ENCODE peak calls at places on chromosomes 12 and 14, in nine cellular contexts. One of them, this sample, is unnamed.

GRCh38 chr14:36217027-36217426 is 40.5 kb upstream of the PTCSC3 start:
- ATAC-seq in heart left ventricle: no peak
- ATAC-seq in HepG2: no peak
- ATAC-seq in upper lobe of left lung: peak; percentile 18
- ATAC-seq in K562: no peak
- ATAC-seq in right lobe of liver: no peak
- ATAC-seq in GM12878: no peak
- ATAC-seq in gastrocnemius medialis: no peak
- ATAC-seq in body of pancreas: no peak
- ATAC-seq in this sample: no peak

GRCh38 chr14:106831322-106831720 is 1304.9 kb downstream of the TMEM121 start:
- ATAC-seq in heart left ventricle: no peak
- ATAC-seq in HepG2: peak; percentile 53
- ATAC-seq in upper lobe of left lung: no peak
- ATAC-seq in K562: no peak
- ATAC-seq in right lobe of liver: peak; percentile 50
- ATAC-seq in GM12878: peak; percentile 88
- ATAC-seq in gastrocnemius medialis: no peak
- ATAC-seq in body of pancreas: no peak
- ATAC-seq in this sample: no peak

GRCh38 chr14:68627050-68627867 is 165.6 kb downstream of the ZFP36L1 start:
- ATAC-seq in heart left ventricle: peak; percentile 58
- ATAC-seq in HepG2: no peak
- ATAC-seq in upper lobe of left lung: peak; percentile 16
- ATAC-seq in K562: no peak
- ATAC-seq in right lobe of liver: peak; percentile 70
- ATAC-seq in GM12878: peak; percentile 36
- ATAC-seq in gastrocnemius medialis: peak; percentile 14
- ATAC-seq in body of pancreas: peak; percentile 78
- ATAC-seq in this sample: peak; percentile 21

GRCh38 chr14:75275598-75275997 is 3.0 kb upstream of the FOS start:
- ATAC-seq in heart left ventricle: no peak
- ATAC-seq in HepG2: no peak
- ATAC-seq in upper lobe of left lung: no peak
- ATAC-seq in K562: no peak
- ATAC-seq in right lobe of liver: no peak
- ATAC-seq in GM12878: no peak
- ATAC-seq in gastrocnemius medialis: no peak
- ATAC-seq in body of pancreas: no peak
- ATAC-seq in this sample: no peak

GRCh38 chr12:63325757-63326156 is 174.8 kb upstream of the AVPR1A start:
- ATAC-seq in heart left ventricle: no peak
- ATAC-seq in HepG2: no peak
- ATAC-seq in upper lobe of left lung: no peak
- ATAC-seq in K562: no peak
- ATAC-seq in right lobe of liver: no peak
- ATAC-seq in GM12878: no peak
- ATAC-seq in gastrocnemius medialis: no peak
- ATAC-seq in body of pancreas: no peak
- ATAC-seq in this sample: no peak

GRCh38 chr14:100904307-100905019 is 941 bp upstream of the RTL1 start:
- ATAC-seq in heart left ventricle: no peak
- ATAC-seq in HepG2: no peak
- ATAC-seq in upper lobe of left lung: no peak
- ATAC-seq in K562: peak; percentile 23
- ATAC-seq in right lobe of liver: no peak
- ATAC-seq in GM12878: no peak
- ATAC-seq in gastrocnemius medialis: no peak
- ATAC-seq in body of pancreas: no peak
- ATAC-seq in this sample: no peak

GRCh38 chr12:4975574-4975973 is 65.9 kb downstream of the KCNA1 start:
- ATAC-seq in heart left ventricle: no peak
- ATAC-seq in HepG2: peak; percentile 80
- ATAC-seq in upper lobe of left lung: peak; percentile 55
- ATAC-seq in K562: peak; percentile 90
- ATAC-seq in right lobe of liver: no peak
- ATAC-seq in GM12878: no peak
- ATAC-seq in gastrocnemius medialis: no peak
- ATAC-seq in body of pancreas: no peak
- ATAC-seq in this sample: no peak

GRCh38 chr12:63266988-63267387 is 116.0 kb upstream of the AVPR1A start:
- ATAC-seq in heart left ventricle: no peak
- ATAC-seq in HepG2: no peak
- ATAC-seq in upper lobe of left lung: no peak
- ATAC-seq in K562: no peak
- ATAC-seq in right lobe of liver: no peak
- ATAC-seq in GM12878: no peak
- ATAC-seq in gastrocnemius medialis: no peak
- ATAC-seq in body of pancreas: no peak
- ATAC-seq in this sample: no peak

GRCh38 chr14:74569826-74570591 is 42.0 kb downstream of the LTBP2 start:
- ATAC-seq in heart left ventricle: no peak
- ATAC-seq in HepG2: peak; percentile 68
- ATAC-seq in upper lobe of left lung: no peak
- ATAC-seq in K562: no peak
- ATAC-seq in right lobe of liver: no peak
- ATAC-seq in GM12878: no peak
- ATAC-seq in gastrocnemius medialis: no peak
- ATAC-seq in body of pancreas: no peak
- ATAC-seq in this sample: no peak

GRCh38 chr12:93990832-93991748 is 157.3 kb upstream of the PLXNC1 start:
- ATAC-seq in heart left ventricle: peak; percentile 93
- ATAC-seq in HepG2: peak; percentile 100
- ATAC-seq in upper lobe of left lung: peak; percentile 53
- ATAC-seq in K562: peak; percentile 99
- ATAC-seq in right lobe of liver: peak; percentile 70
- ATAC-seq in GM12878: no peak
- ATAC-seq in gastrocnemius medialis: peak; percentile 98
- ATAC-seq in body of pancreas: peak; percentile 38
- ATAC-seq in this sample: no peak

GRCh38 chr12:977163-977562 is 13.9 kb upstream of the ERC1 start:
- ATAC-seq in heart left ventricle: no peak
- ATAC-seq in HepG2: no peak
- ATAC-seq in upper lobe of left lung: no peak
- ATAC-seq in K562: no peak
- ATAC-seq in right lobe of liver: no peak
- ATAC-seq in GM12878: peak; percentile 38
- ATAC-seq in gastrocnemius medialis: no peak
- ATAC-seq in body of pancreas: no peak
- ATAC-seq in this sample: no peak

GRCh38 chr12:107221909-107222308 is 128.6 kb upstream of the CRY1 start:
- ATAC-seq in heart left ventricle: no peak
- ATAC-seq in HepG2: no peak
- ATAC-seq in upper lobe of left lung: no peak
- ATAC-seq in K562: no peak
- ATAC-seq in right lobe of liver: no peak
- ATAC-seq in GM12878: no peak
- ATAC-seq in gastrocnemius medialis: no peak
- ATAC-seq in body of pancreas: no peak
- ATAC-seq in this sample: no peak

GRCh38 chr14:76256545-76256944 is 104.8 kb downstream of the GPATCH2L start:
- ATAC-seq in heart left ventricle: no peak
- ATAC-seq in HepG2: no peak
- ATAC-seq in upper lobe of left lung: no peak
- ATAC-seq in K562: peak; percentile 24
- ATAC-seq in right lobe of liver: no peak
- ATAC-seq in GM12878: no peak
- ATAC-seq in gastrocnemius medialis: no peak
- ATAC-seq in body of pancreas: no peak
- ATAC-seq in this sample: no peak

GRCh38 chr12:26338574-26339572 is 143.5 kb downstream of the SSPN start:
- ATAC-seq in heart left ventricle: no peak
- ATAC-seq in HepG2: no peak
- ATAC-seq in upper lobe of left lung: no peak
- ATAC-seq in K562: no peak
- ATAC-seq in right lobe of liver: no peak
- ATAC-seq in GM12878: no peak
- ATAC-seq in gastrocnemius medialis: no peak
- ATAC-seq in body of pancreas: no peak
- ATAC-seq in this sample: no peak

GRCh38 chr12:34303091-34303870 is 281.0 kb downstream of the ALG10 start:
- ATAC-seq in heart left ventricle: no peak
- ATAC-seq in HepG2: no peak
- ATAC-seq in upper lobe of left lung: no peak
- ATAC-seq in K562: no peak
- ATAC-seq in right lobe of liver: no peak
- ATAC-seq in GM12878: no peak
- ATAC-seq in gastrocnemius medialis: no peak
- ATAC-seq in body of pancreas: no peak
- ATAC-seq in this sample: no peak

GRCh38 chr14:33542338-33543290 is 408.3 kb downstream of the EGLN3 start:
- ATAC-seq in heart left ventricle: no peak
- ATAC-seq in HepG2: no peak
- ATAC-seq in upper lobe of left lung: peak; percentile 28
- ATAC-seq in K562: no peak
- ATAC-seq in right lobe of liver: no peak
- ATAC-seq in GM12878: peak; percentile 63
- ATAC-seq in gastrocnemius medialis: no peak
- ATAC-seq in body of pancreas: no peak
- ATAC-seq in this sample: no peak

GRCh38 chr14:52348796-52349195 is 34.7 kb downstream of the PTGER2 start:
- ATAC-seq in heart left ventricle: no peak
- ATAC-seq in HepG2: no peak
- ATAC-seq in upper lobe of left lung: no peak
- ATAC-seq in K562: no peak
- ATAC-seq in right lobe of liver: no peak
- ATAC-seq in GM12878: no peak
- ATAC-seq in gastrocnemius medialis: no peak
- ATAC-seq in body of pancreas: no peak
- ATAC-seq in this sample: peak; percentile 37

GRCh38 chr12:18690653-18691052 is 47.2 kb downstream of the PLCZ1 start:
- ATAC-seq in heart left ventricle: peak; percentile 98
- ATAC-seq in HepG2: no peak
- ATAC-seq in upper lobe of left lung: no peak
- ATAC-seq in K562: no peak
- ATAC-seq in right lobe of liver: no peak
- ATAC-seq in GM12878: no peak
- ATAC-seq in gastrocnemius medialis: no peak
- ATAC-seq in body of pancreas: no peak
- ATAC-seq in this sample: no peak

GRCh38 chr14:73462815-73463214 is 4.5 kb upstream of the NUMB start:
- ATAC-seq in heart left ventricle: no peak
- ATAC-seq in HepG2: no peak
- ATAC-seq in upper lobe of left lung: no peak
- ATAC-seq in K562: no peak
- ATAC-seq in right lobe of liver: no peak
- ATAC-seq in GM12878: no peak
- ATAC-seq in gastrocnemius medialis: no peak
- ATAC-seq in body of pancreas: no peak
- ATAC-seq in this sample: no peak

GRCh38 chr14:73465833-73466532 is 7.6 kb upstream of the NUMB start:
- ATAC-seq in heart left ventricle: peak; percentile 33
- ATAC-seq in HepG2: no peak
- ATAC-seq in upper lobe of left lung: peak; percentile 59
- ATAC-seq in K562: no peak
- ATAC-seq in right lobe of liver: no peak
- ATAC-seq in GM12878: peak; percentile 24
- ATAC-seq in gastrocnemius medialis: no peak
- ATAC-seq in body of pancreas: no peak
- ATAC-seq in this sample: no peak

GRCh38 chr14:73461478-73462077 is 3.2 kb upstream of the NUMB start:
- ATAC-seq in heart left ventricle: no peak
- ATAC-seq in HepG2: no peak
- ATAC-seq in upper lobe of left lung: no peak
- ATAC-seq in K562: no peak
- ATAC-seq in right lobe of liver: no peak
- ATAC-seq in GM12878: no peak
- ATAC-seq in gastrocnemius medialis: no peak
- ATAC-seq in body of pancreas: no peak
- ATAC-seq in this sample: no peak

GRCh38 chr14:73462078-73462715 is 3.9 kb upstream of the NUMB start:
- ATAC-seq in heart left ventricle: peak; percentile 31
- ATAC-seq in HepG2: peak; percentile 69
- ATAC-seq in upper lobe of left lung: no peak
- ATAC-seq in K562: no peak
- ATAC-seq in right lobe of liver: peak; percentile 73
- ATAC-seq in GM12878: no peak
- ATAC-seq in gastrocnemius medialis: no peak
- ATAC-seq in body of pancreas: peak; percentile 74
- ATAC-seq in this sample: no peak

GRCh38 chr14:73463411-73463810 is 5.1 kb upstream of the NUMB start:
- ATAC-seq in heart left ventricle: peak; percentile 31
- ATAC-seq in HepG2: no peak
- ATAC-seq in upper lobe of left lung: peak; percentile 46
- ATAC-seq in K562: no peak
- ATAC-seq in right lobe of liver: no peak
- ATAC-seq in GM12878: peak; percentile 2
- ATAC-seq in gastrocnemius medialis: peak; percentile 42
- ATAC-seq in body of pancreas: no peak
- ATAC-seq in this sample: peak; percentile 50
- TF ChIP-seq POLR2A in heart left ventricle: no peak
- TF ChIP-seq POLR2A in HepG2: no peak
- TF ChIP-seq POLR2A in upper lobe of left lung: peak; percentile 57
- TF ChIP-seq POLR2A in K562: no peak
- TF ChIP-seq POLR2A in right lobe of liver: no peak
- TF ChIP-seq POLR2A in GM12878: no peak
- TF ChIP-seq POLR2A in gastrocnemius medialis: peak; percentile 10
- TF ChIP-seq POLR2A in body of pancreas: no peak
- TF ChIP-seq POLR2A in this sample: no peak

GRCh38 chr12:109934026-109934425 is 34.0 kb downstream of the TCHP start:
- ATAC-seq in heart left ventricle: no peak
- ATAC-seq in HepG2: peak; percentile 74
- ATAC-seq in upper lobe of left lung: no peak
- ATAC-seq in K562: peak; percentile 49
- ATAC-seq in right lobe of liver: peak; percentile 68
- ATAC-seq in GM12878: no peak
- ATAC-seq in gastrocnemius medialis: no peak
- ATAC-seq in body of pancreas: no peak
- ATAC-seq in this sample: no peak
- H3K27ac ChIP-seq in heart left ventricle: no peak overlapping the region
- H3K27ac ChIP-seq in HepG2: no peak overlapping the region
- H3K27ac ChIP-seq in upper lobe of left lung: no peak overlapping the region
- H3K27ac ChIP-seq in K562: no peak overlapping the region
- H3K27ac ChIP-seq in right lobe of liver: no peak overlapping the region
- H3K27ac ChIP-seq in GM12878: no peak overlapping the region
- H3K27ac ChIP-seq in gastrocnemius medialis: no peak overlapping the region
- H3K27ac ChIP-seq in body of pancreas: peak overlapping the region; percentile 27
- H3K27ac ChIP-seq in this sample: no peak overlapping the region

GRCh38 chr12:70577283-70577634 is 60.0 kb downstream of the PTPRB start:
- ATAC-seq in heart left ventricle: no peak
- ATAC-seq in HepG2: no peak
- ATAC-seq in upper lobe of left lung: no peak
- ATAC-seq in K562: no peak
- ATAC-seq in right lobe of liver: no peak
- ATAC-seq in GM12878: no peak
- ATAC-seq in gastrocnemius medialis: no peak
- ATAC-seq in body of pancreas: no peak
- ATAC-seq in this sample: no peak
- TF ChIP-seq CTCF in heart left ventricle: no peak
- TF ChIP-seq CTCF in HepG2: no peak
- TF ChIP-seq CTCF in upper lobe of left lung: no peak
- TF ChIP-seq CTCF in K562: no peak
- TF ChIP-seq CTCF in right lobe of liver: no peak
- TF ChIP-seq CTCF in GM12878: no peak
- TF ChIP-seq CTCF in gastrocnemius medialis: no peak
- TF ChIP-seq CTCF in body of pancreas: no peak
- TF ChIP-seq CTCF in this sample: no peak

DNA sequence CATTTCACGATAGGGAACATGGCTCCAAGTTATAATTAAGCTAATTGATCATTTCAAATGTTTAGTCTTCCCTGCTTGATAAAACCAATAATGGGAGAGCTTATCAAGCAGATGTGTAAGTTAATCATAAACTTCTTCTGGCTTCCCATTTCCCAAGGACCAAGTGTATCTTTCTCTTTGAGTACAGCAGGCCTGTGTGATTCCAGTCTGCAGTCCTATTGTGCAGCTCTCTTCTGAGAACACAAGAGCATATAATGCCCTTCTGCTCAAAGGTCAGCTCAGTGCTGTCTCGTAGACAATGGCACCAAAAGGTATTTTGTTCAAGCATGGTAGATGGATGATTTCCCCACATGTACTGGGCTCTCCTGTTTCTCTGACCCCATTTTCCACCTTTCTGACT is 101.8 kb upstream of the DYRK2 start:
- ATAC-seq in heart left ventricle: no peak
- ATAC-seq in HepG2: no peak
- ATAC-seq in upper lobe of left lung: no peak
- ATAC-seq in K562: no peak
- ATAC-seq in right lobe of liver: no peak
- ATAC-seq in GM12878: no peak
- ATAC-seq in gastrocnemius medialis: no peak
- ATAC-seq in body of pancreas: no peak
- ATAC-seq in this sample: no peak
- TF ChIP-seq POLR2A in heart left ventricle: no peak
- TF ChIP-seq POLR2A in HepG2: no peak
- TF ChIP-seq POLR2A in upper lobe of left lung: no peak
- TF ChIP-seq POLR2A in K562: no peak
- TF ChIP-seq POLR2A in right lobe of liver: no peak
- TF ChIP-seq POLR2A in GM12878: no peak
- TF ChIP-seq POLR2A in gastrocnemius medialis: no peak
- TF ChIP-seq POLR2A in body of pancreas: no peak
- TF ChIP-seq POLR2A in this sample: no peak

This sample was measured in gastroesophageal sphincter.